ENCODE peak calls at places on chromosomes 7 and 10, in seven cellular contexts. R is H9, J is SK-N-SH, E is GM23248, T is astrocyte, F is H1, C is mesenchymal stem cell. Q is an unnamed sample.
A peak's percentile ranks its signal among the peaks of the same experiment; 100 is the strongest.

GRCh38 chr7:71470948-71471347 is 339.0 kb downstream of the GALNT17 start:
- DNase-seq in R (no peak), J (no peak), E (no peak), T (no peak), F (no peak), C (no peak), Q (no peak)

GRCh38 chr7:122305475-122306319 is 1.1 kb upstream of the FEZF1 start:
- DNase-seq in R (peak; percentile 55), J (no peak), E (no peak), T (no peak), F (no peak), C (no peak), Q (no peak)

GRCh38 chr7:157153260-157153659 is 14.5 kb downstream of the UBE3C start:
- DNase-seq in R (no peak), J (no peak), E (peak; percentile 38), T (no peak), F (no peak), C (no peak), Q (no peak)

GRCh38 chr10:106027240-106027639 is 1137.3 kb downstream of the SORCS1 start:
- DNase-seq in R (no peak), J (no peak), E (no peak), T (no peak), F (no peak), C (no peak), Q (no peak)

GRCh38 chr7:25965405-25966123 is 186.4 kb upstream of the NFE2L3 start:
- DNase-seq in R (no peak), J (no peak), E (no peak), T (no peak), F (no peak), C (no peak), Q (no peak)

GRCh38 chr7:130400120-130400572 is 19.9 kb downstream of the CPA1 start:
- DNase-seq in R (no peak), J (no peak), E (peak; percentile 77), T (peak; percentile 29), F (no peak), C (no peak), Q (peak; percentile 59)

GRCh38 chr10:47137311-47137851 is 162.6 kb upstream of the GDF10 start:
- DNase-seq in R (no peak), J (no peak), E (peak; percentile 90), T (peak; percentile 91), F (no peak), C (peak; percentile 0), Q (no peak)

GRCh38 chr7:99898836-99899235 is 20.5 kb downstream of the TRIM4 start:
- DNase-seq in R (no peak), J (no peak), E (no peak), T (no peak), F (no peak), C (no peak), Q (no peak)

GRCh38 chr7:76054129-76055120 is 6.5 kb downstream of the MDH2 start:
- DNase-seq in R (no peak), J (no peak), E (peak; percentile 74), T (peak; percentile 14), F (no peak), C (peak; percentile 85), Q (no peak)

GRCh38 chr10:74825033-74825370 is 1.4 kb upstream of the KAT6B start:
- DNase-seq in R (peak; percentile 44), J (no peak), E (peak; percentile 42), T (no peak), F (no peak), C (peak; percentile 26), Q (peak; percentile 32)

GRCh38 chr10:88316292-88316861 is 266.7 kb downstream of the RNLS start:
- DNase-seq in R (no peak), J (no peak), E (no peak), T (no peak), F (no peak), C (no peak), Q (no peak)

GRCh38 chr10:33703897-33704825 is 369.7 kb upstream of the NRP1 start:
- DNase-seq in R (no peak), J (no peak), E (peak; percentile 88), T (peak; percentile 73), F (no peak), C (no peak), Q (no peak)

GRCh38 chr10:110780704-110781103 is 91.0 kb upstream of the PDCD4 start:
- DNase-seq in R (no peak), J (no peak), E (no peak), T (no peak), F (no peak), C (no peak), Q (no peak)

GRCh38 chr10:33133557-33133956 is 175.5 kb upstream of the ITGB1 start:
- DNase-seq in R (no peak), J (no peak), E (no peak), T (peak; percentile 85), F (no peak), C (no peak), Q (no peak)

GRCh38 chr7:44308741-44309270 is 16.6 kb downstream of the CAMK2B start:
- DNase-seq in R (no peak), J (peak; percentile 29), E (no peak), T (no peak), F (no peak), C (no peak), Q (no peak)

GRCh38 chr7:31545549-31545948 is 31.7 kb downstream of the ITPRID1 start:
- DNase-seq in R (no peak), J (no peak), E (no peak), T (no peak), F (no peak), C (no peak), Q (no peak)

GRCh38 chr10:50929670-50930069 is 44.2 kb upstream of the A1CF start:
- DNase-seq in R (no peak), J (no peak), E (peak; percentile 68), T (no peak), F (no peak), C (no peak), Q (peak; percentile 44)

GRCh38 chr7:55556031-55556430 is 16.3 kb downstream of the VOPP1 start:
- DNase-seq in R (peak; percentile 49), J (no peak), E (no peak), T (no peak), F (no peak), C (no peak), Q (no peak)

GRCh38 chr7:46145412-46145811 is 224.3 kb upstream of the IGFBP3 start:
- DNase-seq in R (peak; percentile 79), J (no peak), E (peak; percentile 98), T (peak; percentile 100), F (peak; percentile 79), C (peak; percentile 82), Q (no peak)

GRCh38 chr7:91198371-91198770 is 65.9 kb upstream of the FZD1 start:
- DNase-seq in R (no peak), J (no peak), E (peak; percentile 44), T (no peak), F (no peak), C (no peak), Q (no peak)

GRCh38 chr10:79425074-79425532 is 20.3 kb downstream of the ZCCHC24 start:
- DNase-seq in R (no peak), J (peak; percentile 69), E (no peak), T (no peak), F (no peak), C (no peak), Q (no peak)

GRCh38 chr10:51937736-51938135 is 238.3 kb upstream of the CSTF2T start:
- DNase-seq in R (no peak), J (no peak), E (peak; percentile 82), T (peak; percentile 59), F (no peak), C (peak; percentile 31), Q (no peak)
- H3K9ac ChIP-seq in R (no peak overlapping the region), J (no peak overlapping the region), E (peak overlapping the region; percentile 61), T (no peak overlapping the region), F (no peak overlapping the region), C (peak overlapping the region; percentile 85), Q (no peak overlapping the region)

GRCh38 chr10:16519908-16520861 is 1.5 kb downstream of the C1QL3 start:
- DNase-seq in R (peak; percentile 38), J (peak; percentile 54), E (peak; percentile 23), T (no peak), F (no peak), C (no peak), Q (no peak)

GRCh38 chr10:16521311-16522016 is at the start of gene C1QL3:
- DNase-seq in R (peak; percentile 51), J (peak; percentile 66), E (peak; percentile 64), T (peak; percentile 10), F (no peak), C (peak; percentile 30), Q (no peak)

GRCh38 chr10:16518822-16519221 is 2.9 kb downstream of the C1QL3 start:
- DNase-seq in R (no peak), J (peak; percentile 35), E (no peak), T (no peak), F (no peak), C (no peak), Q (no peak)

GRCh38 chr10:16519250-16519907 is 2.3 kb downstream of the C1QL3 start:
- DNase-seq in R (peak; percentile 40), J (no peak), E (no peak), T (no peak), F (no peak), C (no peak), Q (no peak)

DNA sequence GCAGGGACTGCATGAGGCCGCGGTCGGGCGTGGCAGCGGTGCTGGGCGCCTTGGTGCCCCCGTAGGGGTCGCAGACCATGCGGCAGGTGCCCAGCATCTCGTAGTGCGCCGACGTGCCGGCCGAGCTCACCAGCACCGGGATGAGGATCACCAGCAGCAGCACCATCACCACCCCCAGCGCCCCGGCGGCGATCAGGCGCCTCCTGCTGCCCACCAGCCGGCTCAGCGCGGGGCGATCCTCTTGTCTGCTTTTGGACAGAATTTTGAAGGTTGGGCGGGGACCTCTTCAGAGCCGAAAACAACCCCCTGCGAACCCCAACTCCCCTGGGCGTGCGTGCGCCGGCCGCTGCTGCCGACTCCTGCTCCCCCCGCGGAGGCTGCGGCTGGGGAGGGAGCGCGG is 779 bp downstream of the C1QL3 start:
- DNase-seq in R (peak; percentile 59), J (peak; percentile 81), E (peak; percentile 55), T (no peak), F (no peak), C (peak; percentile 16), Q (no peak)
- H3K9ac ChIP-seq in R (no peak overlapping the region), J (no peak overlapping the region), E (no peak overlapping the region), T (no peak overlapping the region), F (no peak overlapping the region), C (no peak overlapping the region), Q (no peak overlapping the region)

DNA sequence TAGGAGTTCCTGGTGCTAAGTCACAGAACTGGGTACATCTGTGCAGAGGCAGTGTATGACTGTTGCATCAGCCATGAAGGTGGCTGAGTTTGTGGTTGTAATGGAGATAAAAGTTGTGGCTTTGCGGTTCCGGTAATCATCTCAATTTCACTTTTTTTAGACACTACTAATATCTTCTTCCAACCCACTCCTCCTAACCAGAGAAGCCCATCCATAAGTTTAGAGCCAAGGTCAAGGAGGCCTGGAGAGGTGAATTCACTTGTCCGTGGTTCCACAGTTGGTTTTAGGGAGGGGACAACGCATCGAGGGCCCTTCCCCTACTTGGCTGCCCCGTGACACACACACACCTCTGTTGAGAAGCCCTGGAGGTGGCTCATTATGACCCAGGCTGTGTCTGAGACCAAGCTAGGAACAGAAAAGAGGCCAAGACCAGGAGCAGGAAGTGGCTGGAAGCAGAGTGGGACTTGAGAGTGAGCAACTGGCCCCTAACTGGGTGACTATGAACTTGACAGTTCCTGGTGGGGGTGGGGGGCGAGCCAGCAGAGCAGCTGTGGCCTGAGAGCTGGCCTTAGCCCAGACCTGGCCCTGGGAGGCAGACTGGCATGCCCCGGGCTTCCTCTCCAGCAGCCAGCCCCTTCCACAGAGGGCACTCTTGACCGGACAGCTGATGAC is 66.8 kb upstream of the COL13A1 start:
- DNase-seq in R (no peak), J (no peak), E (no peak), T (peak; percentile 63), F (no peak), C (no peak), Q (no peak)
- H3K9ac ChIP-seq in R (no peak overlapping the region), J (no peak overlapping the region), E (no peak overlapping the region), T (peak overlapping the region; percentile 22), F (no peak overlapping the region), C (no peak overlapping the region), Q (no peak overlapping the region)

GRCh38 chr10:10138685-10139084 is 879.0 kb upstream of the CELF2 start:
- DNase-seq in R (no peak), J (no peak), E (peak; percentile 16), T (no peak), F (no peak), C (peak; percentile 19), Q (no peak)
- H3K9ac ChIP-seq in R (no peak overlapping the region), J (no peak overlapping the region), E (peak overlapping the region; percentile 61), T (no peak overlapping the region), F (no peak overlapping the region), C (peak overlapping the region; percentile 78), Q (peak overlapping the region; percentile 42)

Q was measured in endothelial cell of umbilical vein.